ENCODE peak calls at places on chromosomes 4 and X, in eight cellular contexts. X is esophagus squamous epithelium, F is sigmoid colon, D is lower leg skin, M is upper lobe of left lung, A is A549, T is transverse colon, I is body of pancreas. K is an unnamed sample.

GRCh38 chr4:2809610-2810180 is 16.8 kb downstream of the SH3BP2 start:
- DNase-seq in X (no peak), F (no peak), D (no peak), M (peak), A (no peak), T (no peak), I (no peak), K (no peak)

GRCh38 chrX:20623448-20623847 is 356.7 kb upstream of the RPS6KA3 start:
- DNase-seq in X (no peak), F (no peak), D (no peak), M (no peak), A (peak), T (no peak), I (no peak), K (no peak)

GRCh38 chrX:123422875-123423274 is 238.8 kb downstream of the GRIA3 start:
- DNase-seq in X (no peak), F (no peak), D (no peak), M (no peak), A (peak), T (peak), I (peak), K (no peak)

GRCh38 chr4:35966558-35966957 is 277.8 kb downstream of the ARAP2 start:
- DNase-seq in X (no peak), F (no peak), D (no peak), M (no peak), A (no peak), T (no peak), I (no peak), K (no peak)

GRCh38 chr4:133161570-133161969 is 12.5 kb downstream of the PCDH10 start:
- DNase-seq in X (no peak), F (no peak), D (no peak), M (no peak), A (no peak), T (no peak), I (no peak), K (no peak)

GRCh38 chrX:6266041-6266440 is 37.4 kb upstream of the NLGN4X start:
- DNase-seq in X (no peak), F (no peak), D (no peak), M (no peak), A (no peak), T (no peak), I (no peak), K (no peak)

GRCh38 chr4:145732416-145732815 is 52.5 kb downstream of the C4orf51 start:
- DNase-seq in X (no peak), F (no peak), D (no peak), M (no peak), A (no peak), T (peak), I (no peak), K (no peak)

GRCh38 chrX:137215467-137215866 is 181.7 kb upstream of the GPR101 start:
- DNase-seq in X (no peak), F (no peak), D (no peak), M (no peak), A (no peak), T (no peak), I (no peak), K (no peak)

GRCh38 chr4:637536-637935 is 12.2 kb downstream of the PDE6B start:
- DNase-seq in X (no peak), F (peak), D (no peak), M (peak), A (no peak), T (no peak), I (no peak), K (no peak)

GRCh38 chrX:110066488-110067225 is 63.7 kb downstream of the TMEM164 start:
- DNase-seq in X (no peak), F (no peak), D (no peak), M (no peak), A (no peak), T (no peak), I (peak), K (no peak)

GRCh38 chrX:115021121-115021520 is 3.7 kb upstream of the IL13RA2 start:
- DNase-seq in X (no peak), F (no peak), D (no peak), M (no peak), A (no peak), T (no peak), I (no peak), K (no peak)

GRCh38 chrX:154596290-154596929 is 11.5 kb downstream of the CTAG1A start:
- DNase-seq in X (no peak), F (no peak), D (peak), M (no peak), A (no peak), T (no peak), I (peak), K (no peak)

GRCh38 chrX:41389311-41389888 is 55.4 kb downstream of the DDX3X start:
- DNase-seq in X (no peak), F (no peak), D (no peak), M (no peak), A (peak), T (peak), I (peak), K (no peak)

DNA sequence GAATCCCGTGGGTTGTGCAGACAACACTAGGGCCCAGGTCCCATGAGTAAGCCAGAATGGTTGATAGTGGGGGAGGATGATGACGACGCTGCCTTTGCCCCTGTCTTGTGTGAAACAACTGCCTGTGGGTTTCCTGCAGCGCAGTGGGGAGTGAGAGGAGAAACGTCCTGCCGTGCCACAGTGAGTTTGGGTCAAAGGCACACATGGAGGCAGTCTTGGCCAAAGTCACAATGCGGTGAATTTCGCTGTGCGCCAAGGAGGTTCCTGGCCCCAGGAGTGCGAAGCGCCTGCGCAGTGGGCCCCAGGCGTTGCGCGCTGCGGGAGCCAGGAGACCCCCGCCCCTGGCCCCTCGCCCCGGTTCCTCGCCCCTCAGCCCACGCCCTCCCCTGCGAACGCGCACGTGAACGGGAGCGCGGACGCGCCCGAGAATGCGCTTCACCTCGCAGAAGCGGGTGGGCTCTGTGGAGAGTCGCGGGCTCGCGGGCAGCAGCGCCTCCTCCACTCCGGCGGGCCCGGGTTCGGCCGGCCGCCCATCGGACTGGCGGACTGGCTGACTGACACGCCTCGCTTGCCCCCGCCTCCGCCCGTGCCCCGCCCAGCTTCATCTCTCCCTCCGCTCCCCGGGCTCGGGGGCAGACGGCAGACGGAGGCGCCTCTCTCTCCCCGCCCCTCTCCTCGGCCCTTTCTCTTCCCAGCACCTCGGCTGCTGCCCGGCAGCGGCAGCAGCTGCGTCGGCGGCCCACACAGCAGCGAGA is at the start of gene NUDT10:
- DNase-seq in X (no peak), F (peak), D (no peak), M (peak), A (peak), T (peak), I (peak), K (peak)
- TF ChIP-seq POLR2A in X (no peak), F (no peak), D (no peak), M (no peak), A (peak), T (no peak), I (no peak), K (peak)

GRCh38 chr4:44912980-44913379 is 186.6 kb upstream of the GNPDA2 start:
- DNase-seq in X (no peak), F (no peak), D (no peak), M (no peak), A (no peak), T (no peak), I (no peak), K (no peak)
- TF ChIP-seq POLR2A in X (no peak), F (no peak), D (no peak), M (no peak), A (no peak), T (no peak), I (no peak), K (no peak)

GRCh38 chrX:24054182-24055042 is at the start of gene EIF2S3:
- DNase-seq in X (peak), F (peak), D (peak), M (peak), A (peak), T (peak), I (peak), K (peak)
- TF ChIP-seq POLR2A in X (no peak), F (peak), D (no peak), M (peak), A (peak), T (peak), I (peak), K (no peak)

DNA sequence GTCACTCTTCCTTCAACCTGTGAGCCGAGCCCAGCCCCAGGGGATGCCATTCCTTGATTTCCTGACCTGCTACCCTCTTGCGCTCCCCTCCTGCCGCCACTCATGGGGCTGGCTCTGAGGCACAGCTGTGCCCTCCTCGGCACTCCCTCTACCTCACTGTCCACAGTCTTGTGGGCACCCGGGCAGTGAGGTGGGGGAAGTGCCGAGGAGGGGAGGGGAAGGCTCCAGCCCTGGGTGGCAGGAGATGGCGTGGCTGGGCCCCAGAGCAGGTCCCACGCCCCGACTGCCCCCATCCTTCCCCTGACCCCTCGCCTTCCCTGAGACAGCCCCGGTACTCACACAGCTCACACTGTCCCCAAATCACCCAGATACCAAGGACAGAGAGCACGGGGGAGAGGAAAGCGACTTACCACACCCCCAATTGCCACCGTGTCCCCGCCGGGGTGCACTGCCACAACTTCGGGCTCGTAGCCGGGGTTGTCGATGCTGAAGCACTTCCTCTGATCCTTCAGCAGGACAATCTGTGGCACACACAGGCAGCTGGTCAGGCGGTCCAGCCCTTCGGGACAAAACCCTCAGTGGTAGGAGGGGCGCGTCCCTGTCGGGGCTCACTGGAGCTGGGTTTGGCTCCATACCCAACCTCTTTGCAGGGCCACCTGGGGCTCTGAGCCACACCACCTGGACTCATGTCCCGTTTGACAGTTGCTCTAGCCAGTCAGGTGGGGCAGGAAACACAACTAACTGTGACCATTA is 37.9 kb downstream of the WDR1 start:
- DNase-seq in X (no peak), F (peak), D (peak), M (no peak), A (no peak), T (no peak), I (no peak), K (peak)
- TF ChIP-seq POLR2A in X (no peak), F (no peak), D (no peak), M (no peak), A (no peak), T (no peak), I (no peak), K (no peak)

GRCh38 chrX:150983526-150984163 is 510 bp downstream of the HMGB3 start:
- DNase-seq in X (no peak), F (no peak), D (no peak), M (peak), A (no peak), T (no peak), I (no peak), K (no peak)

GRCh38 chrX:150980711-150981110 is 2.4 kb upstream of the HMGB3 start:
- DNase-seq in X (no peak), F (no peak), D (no peak), M (no peak), A (no peak), T (no peak), I (no peak), K (no peak)

GRCh38 chrX:150984164-150984824 is 1.2 kb downstream of the HMGB3 start:
- DNase-seq in X (no peak), F (no peak), D (no peak), M (peak), A (no peak), T (no peak), I (no peak), K (no peak)

GRCh38 chrX:150982235-150982785 is 825 bp upstream of the HMGB3 start:
- DNase-seq in X (no peak), F (no peak), D (no peak), M (no peak), A (no peak), T (no peak), I (no peak), K (no peak)

GRCh38 chrX:150982786-150983525 is at the start of gene HMGB3:
- DNase-seq in X (peak), F (peak), D (peak), M (peak), A (peak), T (peak), I (peak), K (peak)
- TF ChIP-seq POLR2A in X (peak), F (no peak), D (no peak), M (no peak), A (peak), T (peak), I (peak), K (no peak)